ENCODE peak calls at places on chromosomes 2 and 18, in six cellular contexts. L, M, B, Q, K and V are unnamed samples.

GRCh38 chr2:219836647-219837177 is 209.3 kb downstream of the SLC4A3 start:
- DNase-seq in L (no peak), M (no peak), B (no peak), Q (peak), K (peak), V (no peak)

GRCh38 chr2:109396338-109397180 is 217.2 kb downstream of the SEPTIN10 start:
- DNase-seq in L (no peak), M (no peak), B (no peak), Q (no peak), K (peak), V (no peak)

GRCh38 chr2:140643761-140644187 is 1487.0 kb downstream of the LRP1B start:
- DNase-seq in L (peak), M (no peak), B (no peak), Q (peak), K (peak), V (no peak)

GRCh38 chr18:24395049-24395780 is 2.4 kb downstream of the OSBPL1A start:
- DNase-seq in L (no peak), M (no peak), B (no peak), Q (no peak), K (no peak), V (no peak)

GRCh38 chr2:183227191-183227590 is 102.9 kb downstream of the NUP35 start:
- DNase-seq in L (no peak), M (no peak), B (no peak), Q (no peak), K (no peak), V (no peak)

GRCh38 chr2:18473241-18473841 is 87.1 kb downstream of the RDH14 start:
- DNase-seq in L (peak), M (no peak), B (no peak), Q (no peak), K (peak), V (peak)

GRCh38 chr2:173086518-173087213 is 11.0 kb downstream of the MAP3K20 start:
- DNase-seq in L (no peak), M (no peak), B (no peak), Q (no peak), K (no peak), V (no peak)

GRCh38 chr2:30253873-30254691 is 22.7 kb downstream of the LBH start:
- DNase-seq in L (no peak), M (no peak), B (no peak), Q (no peak), K (no peak), V (no peak)

GRCh38 chr2:56483081-56483480 is 299.3 kb downstream of the CCDC85A start:
- DNase-seq in L (peak), M (no peak), B (no peak), Q (no peak), K (no peak), V (no peak)

GRCh38 chr2:236526459-236527197 is 43.0 kb upstream of the ACKR3 start:
- DNase-seq in L (no peak), M (no peak), B (no peak), Q (no peak), K (no peak), V (no peak)

GRCh38 chr2:25912851-25913695 is 34.8 kb upstream of the ASXL2 start:
- DNase-seq in L (no peak), M (no peak), B (no peak), Q (peak), K (peak), V (no peak)

GRCh38 chr18:2961828-2962227 is 51.1 kb downstream of the LPIN2 start:
- DNase-seq in L (peak), M (no peak), B (no peak), Q (no peak), K (no peak), V (no peak)

GRCh38 chr18:45050712-45051639 is 370.3 kb downstream of the SETBP1 start:
- DNase-seq in L (peak), M (no peak), B (no peak), Q (peak), K (peak), V (no peak)